ENCODE peak calls at places on chromosomes 4 and X, in eight cellular contexts. X, G, L, E, Y, S, A and C are unnamed samples.

GRCh38 chrX:112613039-112613438 is 66.7 kb downstream of the LHFPL1 start:
- DNase-seq in X (no peak), G (no peak), L (no peak), E (no peak), Y (no peak), S (no peak), A (no peak), C (no peak)

GRCh38 chr4:11408569-11408968 is 20.1 kb downstream of the HS3ST1 start:
- DNase-seq in X (no peak), G (no peak), L (no peak), E (no peak), Y (no peak), S (no peak), A (no peak), C (no peak)

GRCh38 chr4:153257151-153257620 is 52.9 kb downstream of the TRIM2 start:
- DNase-seq in X (no peak), G (no peak), L (no peak), E (no peak), Y (no peak), S (no peak), A (no peak), C (no peak)

GRCh38 chr4:99885063-99885664 is 9.1 kb downstream of the LAMTOR3 start:
- DNase-seq in X (no peak), G (no peak), L (peak; percentile 51), E (no peak), Y (peak; percentile 34), S (no peak), A (no peak), C (peak; percentile 16)

GRCh38 chrX:9320940-9321339 is 143.9 kb upstream of the TBL1X start:
- DNase-seq in X (no peak), G (no peak), L (peak; percentile 87), E (no peak), Y (no peak), S (no peak), A (no peak), C (no peak)

GRCh38 chr4:184471872-184472539 is 2.3 kb downstream of the IRF2 start:
- DNase-seq in X (no peak), G (no peak), L (peak; percentile 14), E (no peak), Y (no peak), S (no peak), A (no peak), C (no peak)

GRCh38 chr4:118177121-118177520 is 142.8 kb downstream of the NDST3 start:
- DNase-seq in X (no peak), G (no peak), L (no peak), E (no peak), Y (no peak), S (no peak), A (no peak), C (no peak)

GRCh38 chrX:3697701-3698279 is 15.7 kb downstream of the PRKX start:
- DNase-seq in X (peak; percentile 33), G (peak; percentile 18), L (no peak), E (no peak), Y (peak; percentile 94), S (no peak), A (no peak), C (no peak)

GRCh38 chr4:32884198-32884597 is 2164.0 kb downstream of the PCDH7 start:
- DNase-seq in X (no peak), G (no peak), L (no peak), E (no peak), Y (no peak), S (no peak), A (peak; percentile 20), C (no peak)

GRCh38 chr4:5191831-5192230 is 140.6 kb downstream of the STK32B start:
- DNase-seq in X (no peak), G (no peak), L (no peak), E (no peak), Y (no peak), S (no peak), A (no peak), C (no peak)

GRCh38 chr4:74375824-74376426 is 11.0 kb downstream of the EREG start:
- DNase-seq in X (no peak), G (no peak), L (no peak), E (no peak), Y (peak; percentile 50), S (no peak), A (no peak), C (no peak)

GRCh38 chr4:140807491-140808257 is 51.5 kb upstream of the TBC1D9 start:
- DNase-seq in X (peak; percentile 5), G (no peak), L (no peak), E (no peak), Y (no peak), S (no peak), A (peak; percentile 22), C (peak; percentile 43)

GRCh38 chr4:141275834-141276233 is 55.1 kb downstream of the ZNF330 start:
- DNase-seq in X (peak; percentile 66), G (no peak), L (no peak), E (no peak), Y (no peak), S (no peak), A (peak; percentile 92), C (peak; percentile 29)

GRCh38 chr4:129453524-129453923 is 357.6 kb downstream of the C4orf33 start:
- DNase-seq in X (no peak), G (no peak), L (no peak), E (no peak), Y (no peak), S (no peak), A (no peak), C (no peak)

GRCh38 chr4:133592106-133592505 is 443.0 kb downstream of the PCDH10 start:
- DNase-seq in X (no peak), G (no peak), L (no peak), E (no peak), Y (no peak), S (no peak), A (no peak), C (no peak)

GRCh38 chr4:137755033-137755471 is 222.8 kb upstream of the PCDH18 start:
- DNase-seq in X (peak; percentile 57), G (no peak), L (peak; percentile 26), E (no peak), Y (peak; percentile 8), S (no peak), A (peak; percentile 51), C (peak; percentile 54)

GRCh38 chrX:95076449-95076848 is 1402.4 kb downstream of the FAM133A start:
- DNase-seq in X (no peak), G (no peak), L (peak; percentile 30), E (no peak), Y (peak; percentile 27), S (no peak), A (no peak), C (no peak)

GRCh38 chrX:136193771-136194170 is 46.4 kb downstream of the FHL1 start:
- DNase-seq in X (no peak), G (no peak), L (no peak), E (no peak), Y (no peak), S (no peak), A (no peak), C (no peak)

GRCh38 chr4:965766-966134 is 7.6 kb downstream of the DGKQ start:
- DNase-seq in X (no peak), G (no peak), L (no peak), E (no peak), Y (no peak), S (no peak), A (no peak), C (no peak)

GRCh38 chr4:71133491-71133890 is 140.0 kb downstream of the DCK start:
- DNase-seq in X (no peak), G (no peak), L (no peak), E (no peak), Y (no peak), S (no peak), A (no peak), C (no peak)

GRCh38 chr4:84482564-84483563 is 16.2 kb downstream of the NKX6-1 start:
- DNase-seq in X (no peak), G (no peak), L (no peak), E (no peak), Y (peak; percentile 33), S (peak; percentile 63), A (no peak), C (no peak)
- H3K4me3 ChIP-seq in X (no peak overlapping the region), G (no peak overlapping the region), L (no peak overlapping the region), E (peak overlapping the region; percentile 20), Y (peak overlapping the region; percentile 13), S (no peak overlapping the region), A (no peak overlapping the region), C (no peak overlapping the region)

GRCh38 chrX:130393451-130394074 is 8.1 kb upstream of the GPR119 start:
- DNase-seq in X (no peak), G (peak; percentile 45), L (peak; percentile 60), E (no peak), Y (peak; percentile 28), S (no peak), A (no peak), C (peak; percentile 15)
- TF ChIP-seq CTCF in X (peak; percentile 69), G (peak; percentile 72), L (peak; percentile 69), E (peak; percentile 22), Y (peak; percentile 86), S (peak; percentile 60), A (peak; percentile 75), C (peak; percentile 66)

DNA sequence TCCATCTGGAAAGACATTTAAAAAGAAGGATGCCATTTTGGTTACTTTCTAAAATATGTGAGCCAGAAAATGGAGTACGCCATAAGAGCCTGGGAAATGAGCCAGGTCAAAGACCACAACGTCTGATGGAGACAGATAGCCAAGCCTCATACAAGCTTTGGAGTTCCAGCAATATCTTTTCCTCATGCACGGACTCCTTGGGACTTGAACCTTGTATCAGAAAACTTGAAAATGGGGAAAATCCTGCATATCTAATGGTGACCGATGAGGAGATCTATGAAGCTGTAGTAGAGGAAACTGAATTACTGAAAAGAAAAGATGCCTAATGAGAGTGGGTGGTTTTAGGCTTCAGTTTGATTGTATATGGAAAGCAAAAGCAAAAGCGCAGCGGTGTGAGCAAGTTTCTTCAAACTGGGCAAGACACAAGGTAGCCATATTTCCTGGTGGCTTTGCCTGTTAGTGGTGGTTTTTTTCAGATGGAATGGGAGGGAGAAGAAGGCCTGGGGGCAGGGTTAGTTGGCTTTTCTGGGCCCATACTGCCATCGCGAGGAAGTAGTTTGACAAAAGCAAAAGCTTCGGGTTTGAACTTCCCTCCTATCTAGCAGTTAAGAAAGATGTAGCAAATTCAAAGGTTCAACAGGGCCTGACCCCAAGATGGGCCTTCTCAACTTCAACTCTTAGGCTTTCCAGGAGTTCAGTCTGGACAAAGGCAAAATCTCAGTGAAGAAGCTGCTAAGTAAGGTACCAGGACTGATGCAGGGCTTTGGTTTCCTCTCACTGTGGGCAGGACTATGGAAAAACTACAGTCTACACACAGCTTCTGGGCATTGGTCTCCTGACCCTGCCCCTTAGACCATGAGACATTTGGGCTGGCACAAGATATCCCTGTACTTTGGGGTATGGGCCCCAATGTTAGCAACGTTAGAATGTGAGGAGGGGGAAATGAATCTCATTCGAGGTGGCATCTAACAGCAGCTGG is 210.0 kb upstream of the STK26 start:
- DNase-seq in X (no peak), G (no peak), L (peak; percentile 74), E (no peak), Y (peak; percentile 79), S (peak; percentile 63), A (no peak), C (no peak)
- H3K4me3 ChIP-seq in X (no peak overlapping the region), G (no peak overlapping the region), L (no peak overlapping the region), E (peak overlapping the region; percentile 46), Y (peak overlapping the region; percentile 39), S (peak overlapping the region; percentile 57), A (peak overlapping the region; percentile 28), C (no peak overlapping the region)

GRCh38 chr4:116796022-116796421 is 289.4 kb downstream of the TRAM1L1 start:
- DNase-seq in X (no peak), G (no peak), L (no peak), E (no peak), Y (no peak), S (no peak), A (no peak), C (no peak)
- TF ChIP-seq CTCF in X (no peak), G (no peak), L (no peak), E (no peak), Y (no peak), S (no peak), A (no peak), C (no peak)